ENCODE peak calls at places on chromosomes 3 and 15, in four cellular contexts. B, T, H and D are unnamed samples.

GRCh38 chr15:40918799-40919392 is 10.2 kb upstream of the DLL4 start:
- DNase-seq in B (no peak), T (no peak), H (no peak), D (no peak)

GRCh38 chr3:130963444-130963843 is 63.2 kb downstream of the ASTE1 start:
- DNase-seq in B (no peak), T (no peak), H (no peak), D (peak)

GRCh38 chr15:90482124-90483011 is 47.4 kb upstream of the CRTC3 start:
- DNase-seq in B (peak), T (peak), H (peak), D (peak)

GRCh38 chr15:68292157-68292781 is 14.7 kb downstream of the FEM1B start:
- DNase-seq in B (no peak), T (no peak), H (no peak), D (no peak)

GRCh38 chr15:33244471-33244870 is 50.0 kb upstream of the FMN1 start:
- DNase-seq in B (no peak), T (no peak), H (no peak), D (no peak)

GRCh38 chr3:67619966-67620365 is 34.4 kb downstream of the SUCLG2 start:
- DNase-seq in B (no peak), T (no peak), H (no peak), D (no peak)

GRCh38 chr3:184341925-184342324 is 4.5 kb downstream of the FAM131A start:
- DNase-seq in B (no peak), T (no peak), H (no peak), D (peak)

GRCh38 chr15:94324117-94324826 is 92.9 kb downstream of the MCTP2 start:
- DNase-seq in B (peak), T (peak), H (peak), D (peak)

GRCh38 chr3:69443554-69443953 is 57.7 kb upstream of the FRMD4B start:
- DNase-seq in B (no peak), T (no peak), H (no peak), D (no peak)

GRCh38 chr3:188205992-188206416 is 52.0 kb downstream of the LPP start:
- DNase-seq in B (no peak), T (no peak), H (no peak), D (peak)

GRCh38 chr15:89088605-89089315 is 504 bp downstream of the ABHD2 start:
- DNase-seq in B (peak), T (no peak), H (no peak), D (no peak)

GRCh38 chr3:52851348-52851747 is 16.5 kb upstream of the MUSTN1 start:
- DNase-seq in B (no peak), T (peak), H (peak), D (peak)

GRCh38 chr3:122941233-122942206 is 86.0 kb downstream of the SEMA5B start:
- DNase-seq in B (no peak), T (no peak), H (no peak), D (no peak)

GRCh38 chr3:64740232-64740631 is 52.4 kb upstream of the ADAMTS9 start:
- DNase-seq in B (no peak), T (no peak), H (no peak), D (no peak)

GRCh38 chr3:131669590-131669989 is 166.8 kb upstream of the MRPL3 start:
- DNase-seq in B (no peak), T (no peak), H (no peak), D (no peak)

GRCh38 chr15:41968738-41969137 is 3.6 kb downstream of the EHD4 start:
- DNase-seq in B (no peak), T (no peak), H (no peak), D (no peak)

GRCh38 chr15:38176155-38176554 is 76.5 kb upstream of the SPRED1 start:
- DNase-seq in B (no peak), T (no peak), H (no peak), D (peak)

GRCh38 chr3:50572158-50572557 is 2.8 kb downstream of the HEMK1 start:
- DNase-seq in B (peak), T (peak), H (peak), D (peak)

GRCh38 chr15:25671132-25671531 is 192.0 kb downstream of the ATP10A start:
- DNase-seq in B (no peak), T (no peak), H (no peak), D (no peak)

GRCh38 chr3:155428558-155428957 is 135.1 kb upstream of the STRIT1 start:
- DNase-seq in B (no peak), T (no peak), H (no peak), D (no peak)

GRCh38 chr15:91142097-91142744 is 42.2 kb downstream of the SV2B start:
- DNase-seq in B (no peak), T (no peak), H (peak), D (peak)

GRCh38 chr15:97728791-97729190 is 231.7 kb upstream of the ARRDC4 start:
- DNase-seq in B (no peak), T (no peak), H (no peak), D (no peak)

GRCh38 chr15:56679247-56679646 is 54.1 kb downstream of the ZNF280D start:
- DNase-seq in B (no peak), T (no peak), H (no peak), D (no peak)

GRCh38 chr3:12758025-12758830 is 831 bp downstream of the TMEM40 start:
- DNase-seq in B (no peak), T (no peak), H (no peak), D (no peak)

GRCh38 chr15:77032647-77033416 is 37.9 kb downstream of the PSTPIP1 start:
- DNase-seq in B (peak), T (no peak), H (no peak), D (no peak)

GRCh38 chr3:88957751-88958452 is 149.5 kb upstream of the EPHA3 start:
- DNase-seq in B (no peak), T (no peak), H (no peak), D (no peak)

GRCh38 chr15:40069178-40070165 is 30.5 kb upstream of the SRP14 start:
- DNase-seq in B (no peak), T (no peak), H (peak), D (peak)

GRCh38 chr15:75644376-75644775 is 3.3 kb upstream of the SNX33 start:
- DNase-seq in B (no peak), T (no peak), H (no peak), D (no peak)

GRCh38 chr3:62332771-62333381 is 40.5 kb downstream of the FEZF2 start:
- DNase-seq in B (no peak), T (no peak), H (no peak), D (peak)

GRCh38 chr15:100987143-100987542 is 68.0 kb downstream of the LRRK1 start:
- DNase-seq in B (no peak), T (no peak), H (no peak), D (no peak)